ENCODE peak calls at places on chromosome 19, in ten cellular contexts. One of them, this sample, is unnamed.

GRCh38 chr19:18526316-18526715 is 4.4 kb upstream of the ELL start:
- DNase-seq in upper lobe of left lung: no peak
- DNase-seq in CD4-positive, CD25-positive, alpha-beta regulatory T cell: no peak
- DNase-seq in cardiac muscle cell: no peak
- DNase-seq in aorta: no peak
- DNase-seq in stimulated activated CD4-positive, alpha-beta T cell treated with anti-CD3 and anti-CD28 coated beads, Interleukin-2, amount 100 ng/mL, for 48 hours: no peak
- DNase-seq in activated T-helper 1 cell treated with anti-CD3 and anti-CD28 coated beads, Interleukin-2, amount 50 U/mL, for 16 hours: no peak
- DNase-seq in GM20000: no peak
- DNase-seq in hepatic stellate cell: no peak
- DNase-seq in stimulated activated naive CD8-positive, alpha-beta T cell treated with anti-CD3 and anti-CD28 coated beads, Interleukin-15, amount 100 ng/mL, for 72 hours: no peak
- DNase-seq in this sample: no peak

GRCh38 chr19:14138576-14139265 is 2.3 kb upstream of the ASF1B start:
- DNase-seq in GM20000: no peak
- DNase-seq in cardiac muscle cell: peak; percentile 44
- DNase-seq in stimulated activated naive CD8-positive, alpha-beta T cell treated with anti-CD3 and anti-CD28 coated beads, Interleukin-15, amount 100 ng/mL, for 72 hours: no peak
- DNase-seq in stimulated activated CD4-positive, alpha-beta T cell treated with anti-CD3 and anti-CD28 coated beads, Interleukin-2, amount 100 ng/mL, for 48 hours: no peak
- DNase-seq in upper lobe of left lung: peak; percentile 72
- DNase-seq in hepatic stellate cell: peak; percentile 73
- DNase-seq in activated T-helper 1 cell treated with anti-CD3 and anti-CD28 coated beads, Interleukin-2, amount 50 U/mL, for 16 hours: no peak
- DNase-seq in CD4-positive, CD25-positive, alpha-beta regulatory T cell: no peak
- DNase-seq in aorta: no peak
- DNase-seq in this sample: no peak

GRCh38 chr19:10712041-10712440 is 5.8 kb upstream of the DNM2 start:
- DNase-seq in cardiac muscle cell: no peak
- DNase-seq in CD4-positive, CD25-positive, alpha-beta regulatory T cell: no peak
- DNase-seq in stimulated activated naive CD8-positive, alpha-beta T cell treated with anti-CD3 and anti-CD28 coated beads, Interleukin-15, amount 100 ng/mL, for 72 hours: no peak
- DNase-seq in GM20000: no peak
- DNase-seq in stimulated activated CD4-positive, alpha-beta T cell treated with anti-CD3 and anti-CD28 coated beads, Interleukin-2, amount 100 ng/mL, for 48 hours: no peak
- DNase-seq in hepatic stellate cell: no peak
- DNase-seq in aorta: no peak
- DNase-seq in activated T-helper 1 cell treated with anti-CD3 and anti-CD28 coated beads, Interleukin-2, amount 50 U/mL, for 16 hours: no peak
- DNase-seq in upper lobe of left lung: no peak
- DNase-seq in this sample: no peak

GRCh38 chr19:11208526-11209471 is 11.5 kb upstream of the KANK2 start:
- DNase-seq in hepatic stellate cell: peak; percentile 53
- DNase-seq in activated T-helper 1 cell treated with anti-CD3 and anti-CD28 coated beads, Interleukin-2, amount 50 U/mL, for 16 hours: no peak
- DNase-seq in CD4-positive, CD25-positive, alpha-beta regulatory T cell: no peak
- DNase-seq in cardiac muscle cell: peak; percentile 50
- DNase-seq in GM20000: no peak
- DNase-seq in stimulated activated CD4-positive, alpha-beta T cell treated with anti-CD3 and anti-CD28 coated beads, Interleukin-2, amount 100 ng/mL, for 48 hours: no peak
- DNase-seq in stimulated activated naive CD8-positive, alpha-beta T cell treated with anti-CD3 and anti-CD28 coated beads, Interleukin-15, amount 100 ng/mL, for 72 hours: no peak
- DNase-seq in aorta: no peak
- DNase-seq in upper lobe of left lung: no peak
- DNase-seq in this sample: no peak

GRCh38 chr19:18349524-18350128 is 9.2 kb downstream of the PGPEP1 start:
- DNase-seq in aorta: peak; percentile 73
- DNase-seq in upper lobe of left lung: peak; percentile 68
- DNase-seq in stimulated activated naive CD8-positive, alpha-beta T cell treated with anti-CD3 and anti-CD28 coated beads, Interleukin-15, amount 100 ng/mL, for 72 hours: no peak
- DNase-seq in cardiac muscle cell: peak; percentile 76
- DNase-seq in activated T-helper 1 cell treated with anti-CD3 and anti-CD28 coated beads, Interleukin-2, amount 50 U/mL, for 16 hours: no peak
- DNase-seq in CD4-positive, CD25-positive, alpha-beta regulatory T cell: no peak
- DNase-seq in GM20000: peak; percentile 66
- DNase-seq in stimulated activated CD4-positive, alpha-beta T cell treated with anti-CD3 and anti-CD28 coated beads, Interleukin-2, amount 100 ng/mL, for 48 hours: no peak
- DNase-seq in hepatic stellate cell: peak; percentile 76
- DNase-seq in this sample: no peak

GRCh38 chr19:18687740-18688465 is 4.4 kb downstream of the CRTC1 start:
- DNase-seq in cardiac muscle cell: no peak
- DNase-seq in aorta: no peak
- DNase-seq in GM20000: no peak
- DNase-seq in activated T-helper 1 cell treated with anti-CD3 and anti-CD28 coated beads, Interleukin-2, amount 50 U/mL, for 16 hours: no peak
- DNase-seq in hepatic stellate cell: no peak
- DNase-seq in CD4-positive, CD25-positive, alpha-beta regulatory T cell: no peak
- DNase-seq in upper lobe of left lung: no peak
- DNase-seq in stimulated activated CD4-positive, alpha-beta T cell treated with anti-CD3 and anti-CD28 coated beads, Interleukin-2, amount 100 ng/mL, for 48 hours: no peak
- DNase-seq in stimulated activated naive CD8-positive, alpha-beta T cell treated with anti-CD3 and anti-CD28 coated beads, Interleukin-15, amount 100 ng/mL, for 72 hours: no peak
- DNase-seq in this sample: no peak

GRCh38 chr19:42088471-42089190 is 12.7 kb downstream of the ZNF574 start:
- DNase-seq in stimulated activated naive CD8-positive, alpha-beta T cell treated with anti-CD3 and anti-CD28 coated beads, Interleukin-15, amount 100 ng/mL, for 72 hours: no peak
- DNase-seq in CD4-positive, CD25-positive, alpha-beta regulatory T cell: no peak
- DNase-seq in stimulated activated CD4-positive, alpha-beta T cell treated with anti-CD3 and anti-CD28 coated beads, Interleukin-2, amount 100 ng/mL, for 48 hours: no peak
- DNase-seq in cardiac muscle cell: peak; percentile 72
- DNase-seq in activated T-helper 1 cell treated with anti-CD3 and anti-CD28 coated beads, Interleukin-2, amount 50 U/mL, for 16 hours: no peak
- DNase-seq in GM20000: no peak
- DNase-seq in aorta: peak; percentile 49
- DNase-seq in upper lobe of left lung: no peak
- DNase-seq in hepatic stellate cell: peak; percentile 87
- DNase-seq in this sample: no peak

GRCh38 chr19:33718668-33719259 is 77.9 kb upstream of the KCTD15 start:
- DNase-seq in stimulated activated CD4-positive, alpha-beta T cell treated with anti-CD3 and anti-CD28 coated beads, Interleukin-2, amount 100 ng/mL, for 48 hours: no peak
- DNase-seq in cardiac muscle cell: no peak
- DNase-seq in GM20000: no peak
- DNase-seq in upper lobe of left lung: no peak
- DNase-seq in stimulated activated naive CD8-positive, alpha-beta T cell treated with anti-CD3 and anti-CD28 coated beads, Interleukin-15, amount 100 ng/mL, for 72 hours: no peak
- DNase-seq in aorta: no peak
- DNase-seq in hepatic stellate cell: no peak
- DNase-seq in CD4-positive, CD25-positive, alpha-beta regulatory T cell: no peak
- DNase-seq in activated T-helper 1 cell treated with anti-CD3 and anti-CD28 coated beads, Interleukin-2, amount 50 U/mL, for 16 hours: no peak
- DNase-seq in this sample: no peak

GRCh38 chr19:7596191-7596937 is 701 bp downstream of the CAMSAP3 start:
- DNase-seq in GM20000: peak; percentile 68
- DNase-seq in activated T-helper 1 cell treated with anti-CD3 and anti-CD28 coated beads, Interleukin-2, amount 50 U/mL, for 16 hours: no peak
- DNase-seq in aorta: no peak
- DNase-seq in upper lobe of left lung: no peak
- DNase-seq in hepatic stellate cell: no peak
- DNase-seq in stimulated activated naive CD8-positive, alpha-beta T cell treated with anti-CD3 and anti-CD28 coated beads, Interleukin-15, amount 100 ng/mL, for 72 hours: no peak
- DNase-seq in stimulated activated CD4-positive, alpha-beta T cell treated with anti-CD3 and anti-CD28 coated beads, Interleukin-2, amount 100 ng/mL, for 48 hours: no peak
- DNase-seq in cardiac muscle cell: no peak
- DNase-seq in CD4-positive, CD25-positive, alpha-beta regulatory T cell: no peak
- DNase-seq in this sample: no peak

GRCh38 chr19:8081569-8082550 is 29.3 kb downstream of the CCL25 start:
- DNase-seq in hepatic stellate cell: no peak
- DNase-seq in upper lobe of left lung: no peak
- DNase-seq in GM20000: no peak
- DNase-seq in stimulated activated naive CD8-positive, alpha-beta T cell treated with anti-CD3 and anti-CD28 coated beads, Interleukin-15, amount 100 ng/mL, for 72 hours: no peak
- DNase-seq in cardiac muscle cell: peak; percentile 70
- DNase-seq in stimulated activated CD4-positive, alpha-beta T cell treated with anti-CD3 and anti-CD28 coated beads, Interleukin-2, amount 100 ng/mL, for 48 hours: no peak
- DNase-seq in CD4-positive, CD25-positive, alpha-beta regulatory T cell: no peak
- DNase-seq in aorta: peak; percentile 9
- DNase-seq in activated T-helper 1 cell treated with anti-CD3 and anti-CD28 coated beads, Interleukin-2, amount 50 U/mL, for 16 hours: no peak
- DNase-seq in this sample: no peak

This sample was measured in suprapubic skin.